ENCODE peak calls at places on chromosomes 5 and 9, in nine cellular contexts. One of them, this sample, is unnamed.

GRCh38 chr9:105026451-105026850 is 98.5 kb upstream of the ABCA1 start:
- DNase-seq in prostate gland: no peak
- DNase-seq in heart left ventricle: no peak
- DNase-seq in A549: no peak
- DNase-seq in RWPE2: no peak
- DNase-seq in coronary artery: no peak
- DNase-seq in lower lobe of right lung: no peak
- DNase-seq in astrocyte of the spinal cord: peak
- DNase-seq in ovary: no peak
- DNase-seq in this sample: no peak

GRCh38 chr9:134652291-134653225 is 11.0 kb downstream of the COL5A1 start:
- DNase-seq in heart left ventricle: peak
- DNase-seq in lower lobe of right lung: no peak
- DNase-seq in A549: no peak
- DNase-seq in coronary artery: no peak
- DNase-seq in ovary: no peak
- DNase-seq in RWPE2: no peak
- DNase-seq in prostate gland: no peak
- DNase-seq in astrocyte of the spinal cord: no peak
- DNase-seq in this sample: no peak

GRCh38 chr9:35603506-35603985 is 1.5 kb upstream of the TESK1 start:
- DNase-seq in astrocyte of the spinal cord: no peak
- DNase-seq in heart left ventricle: peak
- DNase-seq in A549: no peak
- DNase-seq in ovary: peak
- DNase-seq in prostate gland: peak
- DNase-seq in coronary artery: peak
- DNase-seq in RWPE2: no peak
- DNase-seq in lower lobe of right lung: peak
- DNase-seq in this sample: peak

GRCh38 chr5:180020176-180020575 is 51.4 kb downstream of the RNF130 start:
- DNase-seq in lower lobe of right lung: no peak
- DNase-seq in RWPE2: no peak
- DNase-seq in coronary artery: no peak
- DNase-seq in A549: no peak
- DNase-seq in prostate gland: no peak
- DNase-seq in ovary: no peak
- DNase-seq in astrocyte of the spinal cord: no peak
- DNase-seq in heart left ventricle: no peak
- DNase-seq in this sample: no peak

GRCh38 chr5:142276517-142276916 is 48.3 kb downstream of the SPRY4 start:
- DNase-seq in A549: no peak
- DNase-seq in prostate gland: no peak
- DNase-seq in coronary artery: no peak
- DNase-seq in astrocyte of the spinal cord: no peak
- DNase-seq in ovary: no peak
- DNase-seq in heart left ventricle: no peak
- DNase-seq in lower lobe of right lung: no peak
- DNase-seq in RWPE2: no peak
- DNase-seq in this sample: no peak

GRCh38 chr9:134366223-134367031 is 40.2 kb downstream of the RXRA start:
- DNase-seq in A549: peak
- DNase-seq in ovary: peak
- DNase-seq in RWPE2: peak
- DNase-seq in lower lobe of right lung: peak
- DNase-seq in heart left ventricle: peak
- DNase-seq in astrocyte of the spinal cord: peak
- DNase-seq in prostate gland: peak
- DNase-seq in coronary artery: peak
- DNase-seq in this sample: peak

GRCh38 chr5:106399381-106399780 is 1271.4 kb downstream of the EFNA5 start:
- DNase-seq in astrocyte of the spinal cord: peak
- DNase-seq in heart left ventricle: no peak
- DNase-seq in RWPE2: no peak
- DNase-seq in coronary artery: no peak
- DNase-seq in prostate gland: no peak
- DNase-seq in ovary: no peak
- DNase-seq in lower lobe of right lung: no peak
- DNase-seq in A549: no peak
- DNase-seq in this sample: peak

GRCh38 chr5:142783601-142784291 is 13.6 kb downstream of the ARHGAP26 start:
- DNase-seq in lower lobe of right lung: no peak
- DNase-seq in ovary: peak
- DNase-seq in heart left ventricle: peak
- DNase-seq in RWPE2: no peak
- DNase-seq in coronary artery: no peak
- DNase-seq in prostate gland: no peak
- DNase-seq in astrocyte of the spinal cord: peak
- DNase-seq in A549: no peak
- DNase-seq in this sample: peak

GRCh38 chr5:149829954-149830353 is 99.8 kb downstream of the PPARGC1B start:
- DNase-seq in RWPE2: no peak
- DNase-seq in astrocyte of the spinal cord: no peak
- DNase-seq in A549: peak
- DNase-seq in coronary artery: no peak
- DNase-seq in ovary: no peak
- DNase-seq in lower lobe of right lung: no peak
- DNase-seq in prostate gland: no peak
- DNase-seq in heart left ventricle: no peak
- DNase-seq in this sample: peak

GRCh38 chr5:122473138-122473843 is 161.3 kb downstream of the SNCAIP start:
- DNase-seq in lower lobe of right lung: no peak
- DNase-seq in RWPE2: no peak
- DNase-seq in A549: no peak
- DNase-seq in coronary artery: no peak
- DNase-seq in prostate gland: no peak
- DNase-seq in ovary: no peak
- DNase-seq in astrocyte of the spinal cord: no peak
- DNase-seq in heart left ventricle: no peak
- DNase-seq in this sample: no peak

DNA sequence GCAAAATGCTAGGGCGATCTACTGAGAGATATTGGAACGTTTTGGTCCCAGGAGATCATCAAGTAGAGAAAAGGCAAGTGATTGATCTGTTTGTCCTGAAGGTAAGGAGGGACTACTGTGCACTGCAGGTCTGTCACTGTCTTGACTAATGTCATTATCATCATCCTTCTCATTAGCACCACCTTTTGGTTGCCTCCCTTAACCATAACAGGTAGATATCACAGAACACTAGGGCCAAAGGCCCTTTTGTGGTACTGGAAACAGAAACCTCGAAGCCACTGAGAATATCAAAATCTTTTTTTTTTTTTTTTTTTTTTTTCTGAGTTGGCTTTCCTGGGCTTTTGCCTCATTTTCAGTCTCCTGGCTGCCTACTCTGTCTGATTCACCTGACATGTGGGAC is 134.0 kb downstream of the KCTD16 start:
- DNase-seq in prostate gland: no peak
- DNase-seq in lower lobe of right lung: no peak
- DNase-seq in ovary: no peak
- DNase-seq in RWPE2: no peak
- DNase-seq in astrocyte of the spinal cord: no peak
- DNase-seq in A549: no peak
- DNase-seq in coronary artery: no peak
- DNase-seq in heart left ventricle: no peak
- DNase-seq in this sample: no peak
- TF ChIP-seq CTCF in prostate gland: no peak
- TF ChIP-seq CTCF in lower lobe of right lung: no peak
- TF ChIP-seq CTCF in ovary: no peak
- TF ChIP-seq CTCF in RWPE2: no peak
- TF ChIP-seq CTCF in astrocyte of the spinal cord: no peak
- TF ChIP-seq CTCF in A549: no peak
- TF ChIP-seq CTCF in coronary artery: no peak
- TF ChIP-seq CTCF in heart left ventricle: no peak
- TF ChIP-seq CTCF in this sample: no peak

GRCh38 chr5:120151181-120151580 is 312.9 kb upstream of the PRR16 start:
- DNase-seq in heart left ventricle: no peak
- DNase-seq in astrocyte of the spinal cord: no peak
- DNase-seq in A549: no peak
- DNase-seq in prostate gland: no peak
- DNase-seq in lower lobe of right lung: no peak
- DNase-seq in RWPE2: no peak
- DNase-seq in ovary: no peak
- DNase-seq in coronary artery: no peak
- DNase-seq in this sample: no peak
- H3K4me3 ChIP-seq in heart left ventricle: no peak
- H3K4me3 ChIP-seq in astrocyte of the spinal cord: no peak
- H3K4me3 ChIP-seq in A549: no peak
- H3K4me3 ChIP-seq in prostate gland: no peak
- H3K4me3 ChIP-seq in lower lobe of right lung: no peak
- H3K4me3 ChIP-seq in RWPE2: no peak
- H3K4me3 ChIP-seq in ovary: no peak
- H3K4me3 ChIP-seq in coronary artery: no peak
- H3K4me3 ChIP-seq in this sample: no peak

GRCh38 chr9:102631559-102631958 is 363.6 kb upstream of the CYLC2 start:
- DNase-seq in ovary: no peak
- DNase-seq in heart left ventricle: no peak
- DNase-seq in coronary artery: no peak
- DNase-seq in A549: no peak
- DNase-seq in astrocyte of the spinal cord: no peak
- DNase-seq in prostate gland: no peak
- DNase-seq in lower lobe of right lung: no peak
- DNase-seq in RWPE2: no peak
- DNase-seq in this sample: peak
- TF ChIP-seq CTCF in ovary: no peak
- TF ChIP-seq CTCF in heart left ventricle: no peak
- TF ChIP-seq CTCF in coronary artery: no peak
- TF ChIP-seq CTCF in A549: no peak
- TF ChIP-seq CTCF in astrocyte of the spinal cord: peak
- TF ChIP-seq CTCF in prostate gland: no peak
- TF ChIP-seq CTCF in lower lobe of right lung: no peak
- TF ChIP-seq CTCF in RWPE2: peak
- TF ChIP-seq CTCF in this sample: peak

DNA sequence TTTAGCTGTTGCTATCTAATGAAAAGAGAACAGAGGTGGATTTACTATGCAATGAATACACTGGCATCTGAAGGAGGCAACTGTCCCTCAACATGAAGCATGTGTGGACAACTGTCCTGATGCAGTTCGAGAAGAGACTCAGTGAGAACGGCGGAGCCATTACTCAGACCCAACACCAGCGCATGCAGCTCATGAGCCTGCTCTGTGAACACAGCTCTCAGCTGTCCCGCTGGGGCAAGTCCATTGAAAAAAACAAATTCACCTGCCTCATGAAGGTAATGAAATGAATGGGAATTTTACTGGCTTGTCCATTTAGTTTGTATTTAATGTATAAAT is 78.8 kb downstream of the SPTLC1 start:
- DNase-seq in RWPE2: no peak
- DNase-seq in ovary: no peak
- DNase-seq in astrocyte of the spinal cord: no peak
- DNase-seq in lower lobe of right lung: no peak
- DNase-seq in A549: no peak
- DNase-seq in coronary artery: no peak
- DNase-seq in prostate gland: no peak
- DNase-seq in heart left ventricle: no peak
- DNase-seq in this sample: no peak
- H3K4me3 ChIP-seq in RWPE2: no peak
- H3K4me3 ChIP-seq in ovary: no peak
- H3K4me3 ChIP-seq in astrocyte of the spinal cord: no peak
- H3K4me3 ChIP-seq in lower lobe of right lung: no peak
- H3K4me3 ChIP-seq in A549: no peak
- H3K4me3 ChIP-seq in coronary artery: no peak
- H3K4me3 ChIP-seq in prostate gland: no peak
- H3K4me3 ChIP-seq in heart left ventricle: peak
- H3K4me3 ChIP-seq in this sample: no peak

DNA sequence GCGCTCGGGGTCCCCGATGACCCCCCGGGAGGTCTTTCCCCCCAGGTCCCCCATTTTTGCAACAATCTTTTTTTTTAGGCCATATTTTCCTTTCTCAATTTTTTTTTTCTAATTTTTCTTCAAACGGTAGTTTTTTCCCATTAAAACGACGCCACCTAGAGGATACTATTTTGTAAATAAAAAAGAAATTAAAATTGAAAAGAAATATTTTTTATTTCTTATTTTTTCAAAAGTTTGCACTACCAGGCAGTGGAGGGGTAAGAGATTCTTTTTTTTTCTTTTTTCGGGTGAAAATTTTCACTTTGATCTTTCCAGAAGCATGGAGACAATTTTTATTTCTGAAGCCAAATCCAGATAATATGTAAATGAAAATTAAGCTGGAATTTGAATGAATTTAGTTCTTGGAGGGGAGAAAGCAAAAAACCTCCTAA is 712 bp downstream of the ZNF618 start:
- DNase-seq in RWPE2: no peak
- DNase-seq in prostate gland: no peak
- DNase-seq in coronary artery: no peak
- DNase-seq in heart left ventricle: no peak
- DNase-seq in ovary: no peak
- DNase-seq in lower lobe of right lung: no peak
- DNase-seq in astrocyte of the spinal cord: peak
- DNase-seq in A549: no peak
- DNase-seq in this sample: peak
- TF ChIP-seq CTCF in RWPE2: peak
- TF ChIP-seq CTCF in prostate gland: no peak
- TF ChIP-seq CTCF in coronary artery: no peak
- TF ChIP-seq CTCF in heart left ventricle: peak
- TF ChIP-seq CTCF in ovary: peak
- TF ChIP-seq CTCF in lower lobe of right lung: peak
- TF ChIP-seq CTCF in astrocyte of the spinal cord: peak
- TF ChIP-seq CTCF in A549: peak
- TF ChIP-seq CTCF in this sample: peak

GRCh38 chr5:115599924-115600323 is 2.4 kb downstream of the TICAM2 start:
- DNase-seq in lower lobe of right lung: no peak
- DNase-seq in RWPE2: no peak
- DNase-seq in coronary artery: no peak
- DNase-seq in astrocyte of the spinal cord: no peak
- DNase-seq in ovary: no peak
- DNase-seq in A549: no peak
- DNase-seq in prostate gland: no peak
- DNase-seq in heart left ventricle: no peak
- DNase-seq in this sample: peak
- H3K4me3 ChIP-seq in lower lobe of right lung: no peak
- H3K4me3 ChIP-seq in RWPE2: no peak
- H3K4me3 ChIP-seq in coronary artery: peak
- H3K4me3 ChIP-seq in astrocyte of the spinal cord: no peak
- H3K4me3 ChIP-seq in ovary: no peak
- H3K4me3 ChIP-seq in A549: no peak
- H3K4me3 ChIP-seq in prostate gland: no peak
- H3K4me3 ChIP-seq in heart left ventricle: peak
- H3K4me3 ChIP-seq in this sample: no peak